ENCODE peak calls at places on chromosomes 6 and 20, in seven cellular contexts. Z, L, W, T, E, O and P are unnamed samples.

GRCh38 chr6:79269877-79270276 is 35.4 kb upstream of the HMGN3 start:
- DNase-seq in Z (no peak), L (peak), W (peak), T (no peak), E (no peak), O (no peak), P (no peak)

GRCh38 chr20:63059684-63060056 is 52.9 kb upstream of the BHLHE23 start:
- DNase-seq in Z (no peak), L (no peak), W (no peak), T (no peak), E (no peak), O (no peak), P (no peak)

GRCh38 chr6:79833264-79833663 is 114.1 kb downstream of the ELOVL4 start:
- DNase-seq in Z (no peak), L (no peak), W (peak), T (no peak), E (no peak), O (no peak), P (no peak)

GRCh38 chr6:129197154-129197553 is 314.2 kb downstream of the LAMA2 start:
- DNase-seq in Z (no peak), L (no peak), W (no peak), T (no peak), E (no peak), O (no peak), P (no peak)

GRCh38 chr6:78577585-78577984 is 289.8 kb upstream of the IRAK1BP1 start:
- DNase-seq in Z (no peak), L (no peak), W (no peak), T (no peak), E (no peak), O (no peak), P (no peak)

GRCh38 chr20:22394583-22394982 is 189.8 kb downstream of the FOXA2 start:
- DNase-seq in Z (no peak), L (peak), W (no peak), T (no peak), E (no peak), O (no peak), P (no peak)

GRCh38 chr6:26156850-26157149 is 69.6 kb downstream of the HFE start:
- DNase-seq in Z (no peak), L (no peak), W (no peak), T (no peak), E (no peak), O (no peak), P (no peak)

GRCh38 chr20:884983-885952 is 30.9 kb downstream of the ANGPT4 start:
- DNase-seq in Z (no peak), L (no peak), W (peak), T (no peak), E (no peak), O (no peak), P (no peak)

GRCh38 chr6:6218246-6219085 is 102.0 kb downstream of the F13A1 start:
- DNase-seq in Z (no peak), L (peak), W (no peak), T (no peak), E (no peak), O (no peak), P (no peak)

GRCh38 chr6:106128981-106129761 is 43.0 kb downstream of the PRDM1 start:
- DNase-seq in Z (peak), L (peak), W (peak), T (no peak), E (peak), O (peak), P (no peak)

GRCh38 chr20:6657904-6658303 is 109.6 kb upstream of the BMP2 start:
- DNase-seq in Z (no peak), L (no peak), W (no peak), T (no peak), E (no peak), O (no peak), P (no peak)

GRCh38 chr6:109318328-109318876 is 63.9 kb downstream of the CD164 start:
- DNase-seq in Z (no peak), L (no peak), W (no peak), T (no peak), E (no peak), O (peak), P (no peak)